ENCODE peak calls at places on chromosomes 6 and 20, in eight cellular contexts. L, K, R, T, Z, N, X and C are unnamed samples.

GRCh38 chr20:40860487-40860902 is 168.1 kb upstream of the TOP1 start:
- DNase-seq in K (no peak), T (no peak), L (no peak), N (peak), R (no peak), X (peak), Z (peak), C (no peak)

GRCh38 chr6:14658909-14659561 is 541.5 kb downstream of the CD83 start:
- DNase-seq in L (no peak), K (no peak), X (no peak), R (no peak), Z (no peak), T (no peak), N (peak), C (no peak)

GRCh38 chr20:13930246-13930645 is 60.2 kb downstream of the SEL1L2 start:
- DNase-seq in R (no peak), Z (no peak), X (no peak), N (peak), K (no peak), T (no peak), L (no peak), C (no peak)

GRCh38 chr6:22112490-22112889 is 184.3 kb downstream of the PRL start:
- DNase-seq in Z (no peak), R (no peak), L (no peak), K (no peak), T (no peak), X (no peak), N (no peak), C (no peak)

GRCh38 chr6:129648819-129649491 is 61.0 kb downstream of the ARHGAP18 start:
- DNase-seq in Z (no peak), N (peak), L (no peak), K (no peak), X (no peak), R (no peak), T (no peak), C (no peak)

GRCh38 chr6:39029156-39030011 is 19.2 kb upstream of the GLP1R start:
- DNase-seq in T (no peak), R (no peak), L (no peak), K (peak), X (no peak), Z (peak), N (peak), C (peak)

GRCh38 chr6:53492860-53493634 is 51.9 kb downstream of the GCLC start:
- DNase-seq in L (no peak), N (peak), T (peak), X (peak), K (peak), R (no peak), Z (peak), C (no peak)

GRCh38 chr6:139135578-139136545 is 982 bp downstream of the HECA start:
- DNase-seq in L (peak), X (no peak), Z (peak), K (no peak), N (peak), R (peak), T (peak), C (peak)

GRCh38 chr6:121439456-121440250 is 4.2 kb downstream of the GJA1 start:
- DNase-seq in N (no peak), K (no peak), X (no peak), L (no peak), Z (no peak), R (no peak), T (no peak), C (no peak)

GRCh38 chr6:72464791-72465691 is 156.8 kb upstream of the KCNQ5 start:
- DNase-seq in Z (no peak), K (no peak), N (peak), R (no peak), X (peak), L (peak), T (no peak), C (no peak)

GRCh38 chr6:14706378-14706929 is 539.4 kb upstream of the JARID2 start:
- DNase-seq in R (no peak), L (peak), T (peak), K (peak), Z (no peak), X (peak), N (peak), C (no peak)

GRCh38 chr6:36769676-36770499 is 69.4 kb downstream of the CPNE5 start:
- DNase-seq in Z (no peak), N (peak), X (no peak), R (no peak), T (no peak), K (no peak), L (no peak), C (no peak)

GRCh38 chr6:45377041-45377554 is 636 bp downstream of the SUPT3H start:
- DNase-seq in X (no peak), N (no peak), L (no peak), K (no peak), T (no peak), R (no peak), Z (peak), C (no peak)

GRCh38 chr20:57093766-57094165 is 172.7 kb downstream of the BMP7 start:
- DNase-seq in Z (no peak), T (no peak), X (no peak), L (no peak), K (no peak), N (no peak), R (no peak), C (no peak)

GRCh38 chr6:20712011-20712410 is 177.8 kb downstream of the CDKAL1 start:
- DNase-seq in K (no peak), Z (peak), L (no peak), N (no peak), X (no peak), T (no peak), R (no peak), C (no peak)

GRCh38 chr6:38220069-38220723 is 400.7 kb downstream of the ZFAND3 start:
- DNase-seq in K (no peak), R (peak), Z (no peak), X (no peak), T (peak), N (peak), L (no peak), C (no peak)

GRCh38 chr20:37233471-37234253 is 28.0 kb downstream of the GHRH start:
- DNase-seq in X (no peak), N (no peak), Z (no peak), T (no peak), K (no peak), R (no peak), L (no peak), C (no peak)

GRCh38 chr20:31496761-31497295 is 17.4 kb upstream of the HM13 start:
- DNase-seq in R (no peak), T (no peak), Z (no peak), X (no peak), K (no peak), N (peak), L (no peak), C (no peak)

GRCh38 chr6:112311950-112312547 is 35.1 kb upstream of the RFPL4B start:
- DNase-seq in X (no peak), N (peak), K (no peak), Z (peak), L (no peak), T (no peak), R (no peak), C (no peak)

GRCh38 chr6:107510108-107510507 is 20.2 kb downstream of the SOBP start:
- DNase-seq in N (no peak), L (no peak), Z (no peak), X (no peak), K (no peak), R (no peak), T (no peak), C (no peak)

GRCh38 chr6:117992856-117993255 is 85.8 kb downstream of the SLC35F1 start:
- DNase-seq in R (no peak), Z (no peak), X (no peak), N (peak), T (peak), L (peak), K (no peak), C (no peak)

GRCh38 chr20:64115171-64115911 is 8.0 kb upstream of the NPBWR2 start:
- DNase-seq in K (no peak), T (no peak), L (peak), R (no peak), X (no peak), N (no peak), Z (no peak), C (no peak)

GRCh38 chr20:61117725-61118124 is 134.3 kb upstream of the CDH4 start:
- DNase-seq in N (peak), Z (no peak), K (no peak), T (no peak), R (no peak), X (peak), L (no peak), C (no peak)

GRCh38 chr6:26457407-26457795 is 354 bp upstream of the BTN2A1 start:
- DNase-seq in Z (no peak), N (no peak), K (no peak), L (peak), R (no peak), X (no peak), T (peak), C (no peak)

GRCh38 chr20:25270829-25271251 is 23.0 kb downstream of the PYGB start:
- DNase-seq in T (no peak), L (no peak), R (no peak), K (no peak), Z (no peak), N (no peak), X (no peak), C (no peak)

GRCh38 chr6:89826029-89826528 is 3.6 kb upstream of the CASP8AP2 start:
- DNase-seq in T (no peak), X (no peak), Z (no peak), K (no peak), R (no peak), L (no peak), N (no peak), C (no peak)

GRCh38 chr6:67112120-67112519 is 1405.1 kb upstream of the EYS start:
- DNase-seq in R (no peak), T (no peak), Z (no peak), L (no peak), N (no peak), X (no peak), K (no peak), C (no peak)

GRCh38 chr6:43469947-43470346 is 7.4 kb upstream of the TJAP1 start:
- DNase-seq in R (no peak), Z (no peak), X (no peak), K (no peak), L (no peak), N (no peak), T (no peak), C (no peak)

GRCh38 chr6:21742238-21742660 is 148.7 kb downstream of the SOX4 start:
- DNase-seq in N (peak), Z (peak), R (no peak), L (no peak), K (no peak), X (peak), T (no peak), C (no peak)

GRCh38 chr20:57047281-57048026 is 219.0 kb downstream of the BMP7 start:
- DNase-seq in X (no peak), N (peak), L (no peak), Z (peak), T (no peak), R (no peak), K (no peak), C (no peak)

GRCh38 chr6:164832410-164832809 is 477.0 kb downstream of the C6orf118 start:
- DNase-seq in T (peak), X (no peak), Z (no peak), K (no peak), N (peak), R (no peak), L (peak), C (no peak)

GRCh38 chr6:116136933-116137340 is 11.0 kb upstream of the COL10A1 start:
- DNase-seq in X (no peak), L (no peak), K (no peak), Z (no peak), T (no peak), N (peak), R (no peak), C (no peak)

GRCh38 chr6:157966990-157967389 is 14.7 kb upstream of the SYNJ2 start:
- DNase-seq in Z (peak), N (no peak), L (no peak), R (no peak), X (no peak), T (no peak), K (no peak), C (no peak)

GRCh38 chr6:78551361-78551760 is 316.0 kb upstream of the IRAK1BP1 start:
- DNase-seq in N (no peak), R (no peak), K (no peak), Z (no peak), X (no peak), T (no peak), L (no peak), C (no peak)

GRCh38 chr20:47973519-47974233 is 188.4 kb upstream of the SULF2 start:
- DNase-seq in L (no peak), N (peak), T (no peak), X (no peak), K (no peak), R (peak), Z (peak), C (no peak)

GRCh38 chr20:14288341-14289330 is 48.8 kb downstream of the FLRT3 start:
- DNase-seq in K (no peak), T (no peak), N (peak), L (no peak), X (no peak), R (no peak), Z (no peak), C (no peak)